ENCODE peak calls at places on chromosomes 1 and 21, in four cellular contexts. One of them, this sample, is unnamed.

GRCh38 chr1:43990271-43991199 is 864 bp upstream of the CCDC24 start:
- DNase-seq in AG04449: no peak
- DNase-seq in nephron progenitor cell: no peak
- DNase-seq in fibroblast of mammary gland: no peak
- DNase-seq in this sample: no peak

GRCh38 chr1:193629875-193630274 is 443.5 kb upstream of the B3GALT2 start:
- DNase-seq in AG04449: no peak
- DNase-seq in nephron progenitor cell: no peak
- DNase-seq in fibroblast of mammary gland: no peak
- DNase-seq in this sample: no peak

GRCh38 chr21:25467891-25468290 is 139.4 kb downstream of the MRPL39 start:
- DNase-seq in AG04449: no peak
- DNase-seq in nephron progenitor cell: no peak
- DNase-seq in fibroblast of mammary gland: peak
- DNase-seq in this sample: no peak

GRCh38 chr1:1187938-1188337 is 14.3 kb downstream of the TTLL10 start:
- DNase-seq in AG04449: no peak
- DNase-seq in nephron progenitor cell: no peak
- DNase-seq in fibroblast of mammary gland: peak
- DNase-seq in this sample: no peak

GRCh38 chr1:39525366-39526165 is 34.1 kb downstream of the BMP8A start:
- DNase-seq in AG04449: no peak
- DNase-seq in nephron progenitor cell: no peak
- DNase-seq in fibroblast of mammary gland: no peak
- DNase-seq in this sample: no peak

GRCh38 chr1:69513621-69514020 is 54.1 kb upstream of the LRRC7 start:
- DNase-seq in AG04449: no peak
- DNase-seq in nephron progenitor cell: no peak
- DNase-seq in fibroblast of mammary gland: peak
- DNase-seq in this sample: no peak

GRCh38 chr1:204670152-204670927 is 15.2 kb downstream of the LRRN2 start:
- DNase-seq in AG04449: peak
- DNase-seq in nephron progenitor cell: no peak
- DNase-seq in fibroblast of mammary gland: peak
- DNase-seq in this sample: no peak

GRCh38 chr1:77134359-77134758 is 84.9 kb downstream of the PIGK start:
- DNase-seq in AG04449: no peak
- DNase-seq in nephron progenitor cell: no peak
- DNase-seq in fibroblast of mammary gland: peak
- DNase-seq in this sample: no peak

GRCh38 chr1:235415008-235415904 is 48.0 kb downstream of the TBCE start:
- DNase-seq in AG04449: peak
- DNase-seq in nephron progenitor cell: peak
- DNase-seq in fibroblast of mammary gland: peak
- DNase-seq in this sample: peak

GRCh38 chr1:91583326-91583755 is 82.7 kb downstream of the CDC7 start:
- DNase-seq in AG04449: peak
- DNase-seq in nephron progenitor cell: no peak
- DNase-seq in fibroblast of mammary gland: peak
- DNase-seq in this sample: no peak

GRCh38 chr21:43975469-43976098 is 36.5 kb upstream of the TRAPPC10 start:
- DNase-seq in AG04449: no peak
- DNase-seq in nephron progenitor cell: peak
- DNase-seq in fibroblast of mammary gland: peak
- DNase-seq in this sample: peak

GRCh38 chr1:234604726-234605492 is 5.1 kb downstream of the IRF2BP2 start:
- DNase-seq in AG04449: no peak
- DNase-seq in nephron progenitor cell: no peak
- DNase-seq in fibroblast of mammary gland: peak
- DNase-seq in this sample: no peak

GRCh38 chr1:211738709-211739301 is 63.4 kb upstream of the NEK2 start:
- DNase-seq in AG04449: no peak
- DNase-seq in nephron progenitor cell: no peak
- DNase-seq in fibroblast of mammary gland: no peak
- DNase-seq in this sample: no peak

GRCh38 chr1:10782491-10783244 is 13.8 kb downstream of the CASZ1 start:
- DNase-seq in AG04449: no peak
- DNase-seq in nephron progenitor cell: no peak
- DNase-seq in fibroblast of mammary gland: no peak
- DNase-seq in this sample: no peak

GRCh38 chr1:40830419-40830943 is 31.7 kb downstream of the CITED4 start:
- DNase-seq in AG04449: no peak
- DNase-seq in nephron progenitor cell: no peak
- DNase-seq in fibroblast of mammary gland: no peak
- DNase-seq in this sample: no peak

GRCh38 chr1:7187121-7187510 is 401.9 kb downstream of the CAMTA1 start:
- DNase-seq in AG04449: no peak
- DNase-seq in nephron progenitor cell: no peak
- DNase-seq in fibroblast of mammary gland: no peak
- DNase-seq in this sample: no peak

GRCh38 chr21:41678944-41679343 is 87.9 kb downstream of the RIPK4 start:
- DNase-seq in AG04449: peak
- DNase-seq in nephron progenitor cell: peak
- DNase-seq in fibroblast of mammary gland: peak
- DNase-seq in this sample: peak

GRCh38 chr1:162404550-162405160 is 7.3 kb downstream of the SH2D1B start:
- DNase-seq in AG04449: peak
- DNase-seq in nephron progenitor cell: no peak
- DNase-seq in fibroblast of mammary gland: peak
- DNase-seq in this sample: no peak

GRCh38 chr1:65003316-65003664 is 36.9 kb upstream of the JAK1 start:
- DNase-seq in AG04449: no peak
- DNase-seq in nephron progenitor cell: no peak
- DNase-seq in fibroblast of mammary gland: no peak
- DNase-seq in this sample: no peak

GRCh38 chr1:72397786-72398185 is 115.4 kb upstream of the NEGR1 start:
- DNase-seq in AG04449: peak
- DNase-seq in nephron progenitor cell: no peak
- DNase-seq in fibroblast of mammary gland: peak
- DNase-seq in this sample: no peak

GRCh38 chr1:243343970-243344749 is 88.3 kb downstream of the SDCCAG8 start:
- DNase-seq in AG04449: no peak
- DNase-seq in nephron progenitor cell: peak
- DNase-seq in fibroblast of mammary gland: peak
- DNase-seq in this sample: no peak

GRCh38 chr1:156070523-156070922 is 9.6 kb downstream of the RAB25 start:
- DNase-seq in AG04449: no peak
- DNase-seq in nephron progenitor cell: no peak
- DNase-seq in fibroblast of mammary gland: no peak
- DNase-seq in this sample: no peak

GRCh38 chr1:27545876-27546275 is 55.9 kb upstream of the WASF2 start:
- DNase-seq in AG04449: no peak
- DNase-seq in nephron progenitor cell: no peak
- DNase-seq in fibroblast of mammary gland: peak
- DNase-seq in this sample: no peak

GRCh38 chr1:27548136-27548853 is 55.6 kb downstream of the AHDC1 start:
- DNase-seq in AG04449: no peak
- DNase-seq in nephron progenitor cell: no peak
- DNase-seq in fibroblast of mammary gland: peak
- DNase-seq in this sample: no peak

GRCh38 chr1:27549807-27550408 is 54.0 kb downstream of the AHDC1 start:
- DNase-seq in AG04449: no peak
- DNase-seq in nephron progenitor cell: no peak
- DNase-seq in fibroblast of mammary gland: no peak
- DNase-seq in this sample: no peak

GRCh38 chr1:27548858-27549719 is 54.9 kb downstream of the AHDC1 start:
- DNase-seq in AG04449: no peak
- DNase-seq in nephron progenitor cell: no peak
- DNase-seq in fibroblast of mammary gland: no peak
- DNase-seq in this sample: no peak

DNA sequence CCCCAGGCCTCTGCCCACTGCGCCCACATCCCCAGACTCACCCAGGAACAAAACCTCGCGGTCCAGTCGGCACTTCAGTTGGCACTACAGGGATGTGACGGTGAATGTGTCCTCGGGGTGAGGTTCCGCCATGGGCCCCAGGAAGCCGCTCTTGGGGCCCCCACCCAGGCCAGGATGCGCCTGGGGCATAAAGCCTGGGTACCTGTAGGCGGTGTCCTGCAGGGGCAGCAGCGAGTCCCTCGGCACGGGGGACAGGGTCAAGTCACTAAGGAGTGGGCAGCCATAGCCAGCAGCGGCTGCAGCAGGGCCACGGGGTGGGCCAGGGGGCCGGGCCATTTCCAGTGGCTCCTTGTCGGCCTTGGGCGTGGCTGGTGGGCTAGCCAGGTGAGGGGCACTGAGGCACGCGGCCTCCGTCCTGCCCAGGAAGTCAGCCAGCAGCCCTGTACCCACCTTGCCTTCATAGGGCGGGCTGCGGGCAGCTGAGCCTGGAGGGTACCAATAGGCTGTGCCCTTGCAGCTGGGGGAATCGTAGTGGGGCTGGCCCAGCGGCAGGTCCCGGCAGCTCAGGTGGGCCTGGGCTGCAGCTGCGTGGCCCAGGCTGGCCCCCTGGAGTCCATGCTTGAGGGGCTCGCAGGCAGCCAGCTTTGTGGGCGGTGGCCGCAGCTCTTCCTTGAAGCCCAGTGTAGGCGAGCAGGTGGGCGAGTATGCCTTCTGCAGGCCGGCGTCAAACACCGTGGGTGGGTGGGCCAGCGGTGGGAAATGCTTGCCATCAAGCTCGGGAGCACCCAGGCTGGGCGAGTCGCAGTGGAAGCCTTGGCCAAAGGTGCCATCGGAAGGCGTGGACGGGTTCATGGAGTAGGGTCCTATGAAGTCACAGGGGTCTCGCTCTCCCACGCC is 56.5 kb downstream of the AHDC1 start:
- DNase-seq in AG04449: no peak
- DNase-seq in nephron progenitor cell: no peak
- DNase-seq in fibroblast of mammary gland: no peak
- DNase-seq in this sample: no peak
- TF ChIP-seq CTCF in AG04449: no peak
- TF ChIP-seq CTCF in nephron progenitor cell: no peak
- TF ChIP-seq CTCF in fibroblast of mammary gland: no peak
- TF ChIP-seq CTCF in this sample: peak

GRCh38 chr21:36743446-36743845 is 44.5 kb downstream of the SIM2 start:
- DNase-seq in AG04449: no peak
- DNase-seq in nephron progenitor cell: no peak
- DNase-seq in fibroblast of mammary gland: no peak
- DNase-seq in this sample: no peak

GRCh38 chr21:36744560-36745231 is 45.8 kb downstream of the SIM2 start:
- DNase-seq in AG04449: no peak
- DNase-seq in nephron progenitor cell: peak
- DNase-seq in fibroblast of mammary gland: no peak
- DNase-seq in this sample: no peak

GRCh38 chr21:36747114-36747814 is 48.3 kb downstream of the SIM2 start:
- DNase-seq in AG04449: no peak
- DNase-seq in nephron progenitor cell: no peak
- DNase-seq in fibroblast of mammary gland: no peak
- DNase-seq in this sample: peak

GRCh38 chr21:36744190-36744559 is 45.3 kb downstream of the SIM2 start:
- DNase-seq in AG04449: no peak
- DNase-seq in nephron progenitor cell: no peak
- DNase-seq in fibroblast of mammary gland: no peak
- DNase-seq in this sample: no peak

DNA sequence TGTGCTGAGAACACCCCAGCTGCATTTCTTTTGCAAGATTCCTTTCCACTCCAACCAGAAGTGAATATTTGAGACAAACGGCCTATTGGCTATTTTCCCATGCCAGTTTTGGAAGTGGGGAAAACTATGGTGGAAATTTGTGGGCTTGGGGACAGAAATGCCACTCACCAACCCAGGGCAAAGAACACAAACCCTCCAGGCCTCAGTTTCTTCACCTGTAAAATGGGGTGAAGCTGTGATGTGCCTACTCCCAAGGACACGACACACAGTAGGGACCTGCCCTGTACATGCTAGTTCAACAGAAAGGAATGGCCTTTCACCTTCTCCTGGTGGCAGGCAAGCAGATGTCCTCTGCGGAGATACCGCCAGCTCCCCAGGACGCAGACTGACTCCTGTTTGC is 46.5 kb downstream of the SIM2 start:
- DNase-seq in AG04449: no peak
- DNase-seq in nephron progenitor cell: no peak
- DNase-seq in fibroblast of mammary gland: no peak
- DNase-seq in this sample: no peak
- TF ChIP-seq CTCF in AG04449: no peak
- TF ChIP-seq CTCF in nephron progenitor cell: no peak
- TF ChIP-seq CTCF in fibroblast of mammary gland: no peak
- TF ChIP-seq CTCF in this sample: no peak

GRCh38 chr1:92958203-92958970 is 2.9 kb downstream of the DIPK1A start:
- DNase-seq in AG04449: no peak
- DNase-seq in nephron progenitor cell: no peak
- DNase-seq in fibroblast of mammary gland: no peak
- DNase-seq in this sample: no peak

GRCh38 chr1:92965003-92965402 is 3.7 kb upstream of the DIPK1A start:
- DNase-seq in AG04449: no peak
- DNase-seq in nephron progenitor cell: no peak
- DNase-seq in fibroblast of mammary gland: no peak
- DNase-seq in this sample: no peak

GRCh38 chr1:92960395-92961130 is 699 bp downstream of the DIPK1A start:
- DNase-seq in AG04449: peak
- DNase-seq in nephron progenitor cell: peak
- DNase-seq in fibroblast of mammary gland: peak
- DNase-seq in this sample: peak

GRCh38 chr1:92961896-92962752 is 862 bp upstream of the DIPK1A start:
- DNase-seq in AG04449: no peak
- DNase-seq in nephron progenitor cell: no peak
- DNase-seq in fibroblast of mammary gland: peak
- DNase-seq in this sample: peak

GRCh38 chr1:92961131-92961895 is at the start of gene DIPK1A:
- DNase-seq in AG04449: no peak
- DNase-seq in nephron progenitor cell: peak
- DNase-seq in fibroblast of mammary gland: peak
- DNase-seq in this sample: peak
- TF ChIP-seq CTCF in AG04449: peak
- TF ChIP-seq CTCF in nephron progenitor cell: no peak
- TF ChIP-seq CTCF in fibroblast of mammary gland: no peak
- TF ChIP-seq CTCF in this sample: peak

DNA sequence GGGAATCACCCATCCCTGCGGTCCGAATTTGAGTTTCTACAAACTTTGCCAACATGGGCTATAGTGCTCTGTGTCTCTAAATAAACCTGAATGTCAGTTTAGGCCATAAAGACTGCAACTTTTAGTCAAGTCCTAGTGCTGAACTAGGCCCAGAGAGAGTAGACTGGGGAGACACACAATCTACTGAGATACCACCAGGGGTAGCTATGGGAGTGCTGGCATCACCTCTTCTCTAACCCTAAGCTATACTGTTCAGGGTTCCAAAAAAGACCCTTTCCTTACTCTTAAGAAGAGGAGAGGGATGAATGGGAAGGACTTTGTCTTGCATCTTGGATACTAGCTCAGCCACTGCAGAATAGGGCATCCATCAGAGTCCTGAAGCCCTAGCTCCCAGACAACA is 866.7 kb upstream of the PRMT6 start:
- DNase-seq in AG04449: no peak
- DNase-seq in nephron progenitor cell: no peak
- DNase-seq in fibroblast of mammary gland: no peak
- DNase-seq in this sample: no peak
- TF ChIP-seq CTCF in AG04449: no peak
- TF ChIP-seq CTCF in nephron progenitor cell: no peak
- TF ChIP-seq CTCF in fibroblast of mammary gland: no peak
- TF ChIP-seq CTCF in this sample: no peak

This sample was measured in endothelial cell.